ENCODE peak calls at places on chromosomes 16 and 17, in five cellular contexts. Z, D, W, T and P are unnamed samples.

GRCh38 chr17:76132574-76133338 is 8.3 kb downstream of the FOXJ1 start:
- DNase-seq in Z (no peak), D (no peak), W (no peak), T (no peak), P (peak; percentile 73)

GRCh38 chr16:3561626-3562025 is 15.6 kb downstream of the NLRC3 start:
- DNase-seq in Z (no peak), D (no peak), W (no peak), T (no peak), P (no peak)

GRCh38 chr16:31107465-31107867 is 720 bp upstream of the BCKDK start:
- DNase-seq in Z (no peak), D (no peak), W (no peak), T (no peak), P (no peak)

GRCh38 chr17:63573634-63574033 is 23.4 kb downstream of the DCAF7 start:
- DNase-seq in Z (no peak), D (peak; percentile 37), W (no peak), T (no peak), P (no peak)

GRCh38 chr17:17684901-17685774 is 3.9 kb downstream of the RAI1 start:
- DNase-seq in Z (no peak), D (no peak), W (peak; percentile 49), T (no peak), P (no peak)

GRCh38 chr17:79504181-79504605 is 106.7 kb downstream of the RBFOX3 start:
- DNase-seq in Z (no peak), D (peak; percentile 13), W (no peak), T (no peak), P (no peak)

GRCh38 chr17:80855968-80856862 is 135.4 kb upstream of the CHMP6 start:
- DNase-seq in Z (peak; percentile 92), D (peak; percentile 100), W (peak; percentile 98), T (peak; percentile 84), P (peak; percentile 68)

GRCh38 chr16:72939247-72939646 is 108.7 kb downstream of the ZFHX3 start:
- DNase-seq in Z (no peak), D (no peak), W (peak; percentile 61), T (no peak), P (no peak)

GRCh38 chr16:65202461-65202860 is 80.6 kb upstream of the CDH11 start:
- DNase-seq in Z (no peak), D (peak; percentile 25), W (peak; percentile 55), T (no peak), P (no peak)

GRCh38 chr17:45222273-45222993 is 748 bp downstream of the FMNL1 start:
- DNase-seq in Z (no peak), D (no peak), W (no peak), T (peak; percentile 68), P (no peak)

GRCh38 chr16:81531415-81531814 is 86.8 kb downstream of the CMIP start:
- DNase-seq in Z (no peak), D (no peak), W (no peak), T (no peak), P (no peak)

GRCh38 chr17:14797021-14797420 is 468.1 kb downstream of the PMP22 start:
- DNase-seq in Z (no peak), D (no peak), W (no peak), T (no peak), P (no peak)